ENCODE peak calls at places on chromosomes 3 and 15, in six cellular contexts. C is prostate gland, W is A673, J is IMR-90, N is hepatocyte, R is HCT116. V is an unnamed sample. For H3K9me3, the result is how much of the 10 kb centered on the place peaks cover.

GRCh38 chr3:158167737-158168469 is 58.0 kb downstream of the RSRC1 start:
- DNase-seq in N (peak), R (peak), J (peak), W (peak), C (no peak), V (no peak)

GRCh38 chr3:63685340-63685739 is 32.9 kb downstream of the SNTN start:
- DNase-seq in W (no peak), R (no peak), C (no peak), N (no peak), J (no peak), V (no peak)

GRCh38 chr3:151452814-151453213 is 8.0 kb downstream of the IGSF10 start:
- DNase-seq in W (no peak), J (no peak), C (no peak), N (no peak), R (no peak), V (no peak)

GRCh38 chr3:156648086-156648485 is 26.3 kb upstream of the TIPARP start:
- DNase-seq in N (no peak), J (peak), C (no peak), R (no peak), W (peak), V (no peak)

GRCh38 chr3:53092216-53092615 is 38.0 kb downstream of the RFT1 start:
- DNase-seq in N (no peak), W (no peak), R (no peak), C (no peak), J (no peak), V (no peak)

GRCh38 chr15:33601461-33601860 is 290.7 kb downstream of the RYR3 start:
- DNase-seq in C (no peak), N (no peak), W (no peak), J (no peak), R (no peak), V (no peak)

GRCh38 chr3:8851703-8852102 is 82.3 kb upstream of the OXTR start:
- DNase-seq in R (no peak), W (no peak), C (no peak), J (peak), N (peak), V (peak)

GRCh38 chr3:186287723-186288122 is 74.3 kb downstream of the DGKG start:
- DNase-seq in R (no peak), N (no peak), C (no peak), W (no peak), J (peak), V (no peak)

GRCh38 chr3:97131476-97131875 is 317.1 kb downstream of the EPHA6 start:
- DNase-seq in J (no peak), W (no peak), N (no peak), R (no peak), C (no peak), V (no peak)

GRCh38 chr15:38627684-38628277 is 63.2 kb upstream of the RASGRP1 start:
- DNase-seq in J (no peak), W (no peak), C (no peak), R (no peak), N (no peak), V (no peak)

GRCh38 chr3:42507751-42508335 is 5.4 kb downstream of the VIPR1 start:
- DNase-seq in J (no peak), W (no peak), C (no peak), N (no peak), R (no peak), V (no peak)

GRCh38 chr3:194908972-194909371 is 223.3 kb downstream of the FAM43A start:
- DNase-seq in N (no peak), W (no peak), J (no peak), C (no peak), R (no peak), V (no peak)

GRCh38 chr15:73704869-73705645 is 20.9 kb downstream of the CD276 start:
- DNase-seq in C (peak), N (peak), R (no peak), W (peak), J (peak), V (peak)

GRCh38 chr3:177335728-177336127 is 138.4 kb upstream of the TBL1XR1 start:
- DNase-seq in J (peak), W (no peak), N (no peak), C (peak), R (no peak), V (no peak)

GRCh38 chr15:61871926-61872522 is 188.2 kb downstream of the VPS13C start:
- DNase-seq in N (peak), R (peak), C (no peak), J (peak), W (peak), V (no peak)

GRCh38 chr3:183653209-183654064 is 18.0 kb downstream of the KLHL24 start:
- DNase-seq in W (peak), N (no peak), C (no peak), J (no peak), R (peak), V (no peak)

GRCh38 chr15:100721758-100722550 is 119.6 kb downstream of the ASB7 start:
- DNase-seq in N (peak), R (peak), J (peak), C (peak), W (peak), V (peak)

GRCh38 chr15:71440479-71441071 is 325.3 kb downstream of the THSD4 start:
- DNase-seq in J (peak), C (no peak), N (peak), R (peak), W (peak), V (peak)

GRCh38 chr3:23017800-23018199 is 185.3 kb upstream of the UBE2E2 start:
- DNase-seq in W (no peak), N (peak), R (no peak), J (peak), C (no peak), V (no peak)

DNA sequence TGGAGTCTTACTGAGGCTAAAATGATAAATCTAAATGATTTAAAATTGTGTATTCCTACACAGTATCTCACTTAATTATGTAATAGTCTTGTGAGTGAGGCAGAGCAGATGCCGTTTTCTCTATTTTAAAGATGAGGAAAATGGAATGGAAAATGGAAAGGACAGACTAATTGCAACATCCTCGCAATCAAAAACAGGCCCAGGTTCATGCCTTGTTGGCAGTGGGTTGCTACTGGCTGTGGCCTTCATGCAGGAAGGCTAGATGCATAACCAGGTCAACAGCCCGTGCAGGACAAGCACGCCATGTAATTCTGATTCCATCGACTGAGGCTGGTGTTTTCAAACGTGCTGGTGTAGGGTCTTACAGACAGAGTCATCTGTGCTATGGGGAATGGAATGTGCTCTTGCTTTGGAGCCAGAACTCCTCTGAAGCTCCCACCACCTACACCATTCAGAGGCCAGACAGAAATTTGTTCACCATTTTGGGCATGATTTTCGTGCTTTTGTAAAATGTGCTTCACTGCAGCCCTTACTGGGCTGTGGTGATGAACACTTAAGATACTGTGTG is 37.9 kb downstream of the MLH1 start:
- DNase-seq in R (no peak), C (no peak), W (no peak), J (peak), N (no peak), V (no peak)
- H3K9me3 ChIP-seq in R (under half), C (under half), W (under half), J (under half), N (under half), V (under half)

GRCh38 chr3:39990532-39990931 is 181.1 kb downstream of the MYRIP start:
- DNase-seq in N (peak), W (peak), R (peak), J (peak), C (peak), V (peak)
- TF ChIP-seq CTCF in N (peak), W (peak), R (peak), J (peak), C (peak), V (peak)

DNA sequence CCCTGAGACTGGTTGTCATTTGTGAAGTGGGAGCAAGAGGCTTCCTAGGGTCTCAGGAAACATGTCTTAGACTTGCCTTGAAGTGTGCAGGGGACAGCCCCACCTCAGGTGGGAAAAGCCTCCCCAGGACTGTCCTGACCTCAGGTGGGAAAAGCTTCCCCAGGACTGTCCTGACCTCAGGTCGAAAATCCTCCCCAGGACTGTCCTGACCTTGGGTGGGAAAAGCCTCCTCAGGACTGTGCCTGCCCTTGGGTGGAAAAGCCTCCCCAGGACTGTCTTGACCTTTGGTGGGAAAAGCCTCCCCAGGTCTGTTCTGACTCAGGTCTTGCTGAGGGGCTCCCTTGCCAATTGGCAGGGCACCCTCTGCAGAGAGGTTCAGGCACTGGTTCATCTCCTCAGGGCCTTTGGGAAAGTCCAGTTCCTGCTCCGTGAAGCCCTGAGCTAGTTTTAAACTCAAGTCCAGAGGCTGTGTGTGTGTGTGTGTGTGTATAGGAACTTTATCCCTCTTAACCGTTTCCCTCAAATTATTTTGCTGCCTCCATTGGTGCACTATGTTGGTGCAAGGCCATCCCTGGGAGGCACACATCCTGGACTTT is 64.7 kb downstream of the WNT7A start:
- DNase-seq in R (no peak), C (no peak), W (no peak), N (no peak), J (no peak), V (no peak)
- H3K9me3 ChIP-seq in R (under half), C (under half), W (under half), N (under half), J (half or more), V (under half)

DNA sequence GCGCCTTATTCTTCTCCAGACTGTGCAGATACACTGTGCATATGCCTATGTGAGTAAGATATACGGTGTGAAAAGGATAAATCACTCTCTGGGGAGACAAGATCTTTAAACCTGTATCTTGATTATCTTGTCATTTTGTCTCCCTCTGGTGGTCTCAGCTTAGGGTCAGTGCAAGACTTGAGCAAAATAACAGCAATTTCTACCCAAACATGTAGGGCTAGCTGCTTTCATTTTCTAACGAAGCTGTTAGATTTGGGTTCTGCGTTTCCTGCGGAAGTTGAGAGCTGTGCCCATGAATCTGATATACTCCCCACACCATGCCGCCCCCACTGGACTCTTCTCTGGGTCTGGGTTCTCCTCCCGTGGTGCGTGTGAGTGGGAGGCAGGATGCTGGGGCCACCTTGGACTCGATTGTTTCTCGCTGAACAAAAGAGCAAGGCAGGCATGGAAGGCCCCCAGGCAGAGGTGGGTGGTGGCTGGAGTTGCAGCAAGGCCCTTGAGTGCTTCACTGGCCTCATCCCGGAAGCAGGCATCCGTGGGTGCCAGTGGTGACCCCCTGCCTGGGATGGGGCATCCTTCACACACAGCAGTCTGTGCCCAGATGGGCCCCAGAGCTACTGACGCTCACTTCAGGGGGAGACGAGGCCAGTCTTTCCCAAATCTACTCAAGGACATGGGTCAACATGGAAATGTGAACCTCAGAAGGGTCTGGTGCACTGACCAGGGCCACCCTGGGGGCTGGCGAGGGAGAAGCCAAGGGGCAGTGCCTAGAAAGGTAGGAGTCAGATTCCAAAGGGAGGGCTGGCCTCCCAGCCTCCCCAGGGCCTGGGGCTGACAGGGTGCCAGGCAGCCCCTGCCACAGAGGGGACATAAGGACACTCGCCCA is 179.6 kb downstream of the NSMCE3 start:
- DNase-seq in C (no peak), J (peak), R (no peak), N (no peak), W (peak), V (no peak)
- TF ChIP-seq CTCF in C (no peak), J (peak), R (no peak), N (peak), W (peak), V (no peak)